ENCODE peak calls at places on chromosomes 16 and 17, in four cellular contexts. C, L, H and D are unnamed samples.

GRCh38 chr16:67528870-67529638 is 425 bp downstream of the RIPOR1 start:
- DNase-seq in C (no peak), H (peak; percentile 48), L (peak; percentile 58), D (no peak)

GRCh38 chr17:39018267-39019134 is 51.3 kb upstream of the FBXO47 start:
- DNase-seq in L (no peak), C (no peak), H (peak; percentile 87), D (no peak)

GRCh38 chr17:38815576-38816193 is 9.4 kb downstream of the CWC25 start:
- DNase-seq in H (peak; percentile 48), C (no peak), L (no peak), D (no peak)

GRCh38 chr16:30149250-30149885 is 26.3 kb upstream of the MAPK3 start:
- DNase-seq in H (no peak), C (no peak), L (no peak), D (no peak)

GRCh38 chr16:31253642-31254045 is 6.1 kb upstream of the ITGAM start:
- DNase-seq in H (peak; percentile 22), L (no peak), C (no peak), D (no peak)

GRCh38 chr17:80080081-80080480 is 21.3 kb upstream of the GAA start:
- DNase-seq in C (no peak), L (no peak), H (no peak), D (no peak)

GRCh38 chr16:64478258-64478906 is 643.5 kb downstream of the CDH11 start:
- DNase-seq in C (no peak), L (no peak), H (peak; percentile 61), D (no peak)

GRCh38 chr16:86521236-86522197 is 11.2 kb downstream of the FOXF1 start:
- DNase-seq in L (no peak), H (no peak), C (no peak), D (no peak)